ENCODE peak calls at places on chromosomes 5 and 9, in eight cellular contexts. C, Y, M, D, A, W, E and H are unnamed samples. For H3K4me1, the result is how much of the 10 kb centered on the place peaks cover.

GRCh38 chr5:169694221-169694620 is 57.1 kb downstream of the DOCK2 start:
- DNase-seq in M (no peak), D (no peak), A (no peak), W (no peak), C (no peak), E (no peak), Y (no peak), H (no peak)

GRCh38 chr5:145797336-145797735 is 37.8 kb downstream of the PRELID2 start:
- DNase-seq in A (no peak), M (no peak), D (no peak), Y (peak), W (no peak), C (no peak), E (no peak), H (no peak)

GRCh38 chr9:113886003-113886324 is 9.9 kb downstream of the ZNF618 start:
- DNase-seq in M (no peak), W (no peak), A (peak), C (no peak), E (no peak), D (no peak), Y (peak), H (no peak)

GRCh38 chr5:98341038-98341710 is 432.3 kb upstream of the RGMB start:
- DNase-seq in E (no peak), D (no peak), M (no peak), C (no peak), A (no peak), W (no peak), Y (peak), H (no peak)

GRCh38 chr5:175214152-175214551 is 229.8 kb downstream of the DRD1 start:
- DNase-seq in M (no peak), D (peak), E (no peak), C (no peak), A (no peak), Y (peak), W (no peak), H (no peak)

GRCh38 chr9:93183663-93184438 is at the start of gene WNK2:
- DNase-seq in C (no peak), M (no peak), W (peak), D (no peak), E (no peak), A (peak), Y (peak), H (peak)

GRCh38 chr5:18553269-18553668 is 919.0 kb downstream of the TAF11L14 start:
- DNase-seq in E (no peak), A (no peak), M (no peak), C (no peak), W (no peak), D (no peak), Y (peak), H (no peak)

GRCh38 chr9:20692554-20692953 is 8.5 kb downstream of the FOCAD start:
- DNase-seq in C (no peak), M (no peak), E (no peak), A (peak), Y (no peak), W (no peak), D (no peak), H (no peak)

GRCh38 chr9:38685535-38685934 is 34.4 kb downstream of the FAM240B start:
- DNase-seq in W (no peak), Y (no peak), D (no peak), E (no peak), C (no peak), A (no peak), M (no peak), H (no peak)

GRCh38 chr9:121822093-121823085 is 171.0 kb downstream of the DAB2IP start:
- DNase-seq in W (peak), C (no peak), M (no peak), D (no peak), E (no peak), A (no peak), Y (no peak), H (no peak)

GRCh38 chr5:115423541-115423940 is 121.0 kb downstream of the FEM1C start:
- DNase-seq in C (no peak), E (peak), A (peak), D (no peak), Y (peak), W (no peak), M (no peak), H (no peak)

GRCh38 chr9:129324808-129325491 is 146.9 kb upstream of the IER5L start:
- DNase-seq in E (no peak), C (no peak), M (no peak), W (peak), Y (no peak), A (no peak), D (no peak), H (no peak)

GRCh38 chr9:129323999-129324553 is 146.0 kb upstream of the IER5L start:
- DNase-seq in W (peak), E (no peak), Y (no peak), D (no peak), C (no peak), A (no peak), M (no peak), H (no peak)

GRCh38 chr9:129322022-129322621 is 144.1 kb upstream of the IER5L start:
- DNase-seq in D (no peak), W (peak), E (peak), Y (no peak), C (no peak), M (no peak), A (no peak), H (no peak)

GRCh38 chr9:129322641-129323375 is 144.7 kb upstream of the IER5L start:
- DNase-seq in D (no peak), A (no peak), C (no peak), W (peak), E (no peak), M (no peak), Y (no peak), H (no peak)

GRCh38 chr9:129323376-129323998 is 145.4 kb upstream of the IER5L start:
- DNase-seq in D (no peak), A (no peak), C (no peak), M (no peak), W (peak), E (no peak), Y (peak), H (no peak)
- H3K4me1 ChIP-seq in D (under half), A (half or more), C (half or more), M (under half), W (under half), E (under half), Y (under half), H (under half)

GRCh38 chr5:132457371-132458225 is 33.0 kb downstream of the IRF1 start:
- DNase-seq in M (no peak), Y (peak), W (no peak), C (no peak), D (no peak), E (no peak), A (no peak), H (peak)
- H3K4me1 ChIP-seq in M (under half), Y (under half), W (under half), C (half or more), D (under half), E (under half), A (under half), H (half or more)

GRCh38 chr9:106107716-106108115 is 413.4 kb downstream of the TMEM38B start:
- DNase-seq in E (no peak), Y (no peak), D (no peak), C (no peak), A (no peak), W (no peak), M (no peak), H (no peak)
- H3K4me1 ChIP-seq in E (under half), Y (under half), D (under half), C (under half), A (under half), W (under half), M (under half), H (under half)

DNA sequence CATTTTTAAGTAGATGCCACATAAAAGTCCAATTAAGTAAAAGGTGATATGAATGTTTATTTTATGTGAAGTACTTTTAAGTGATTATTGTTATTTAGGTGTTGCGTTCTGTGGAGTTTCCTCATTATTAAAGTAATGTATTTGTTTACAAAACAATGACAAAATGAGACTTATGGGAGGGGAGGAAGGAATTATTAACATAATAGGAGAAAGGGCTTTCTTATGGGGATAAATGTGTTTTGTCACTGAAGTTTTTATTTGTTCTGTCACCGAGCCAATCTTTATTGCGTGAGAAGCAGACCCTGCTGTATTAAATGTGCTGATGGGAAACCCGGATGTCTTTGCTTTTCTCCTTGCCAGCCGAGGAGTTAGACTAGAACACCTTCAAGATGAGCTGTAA is 44.5 kb downstream of the TRIO start:
- DNase-seq in A (no peak), E (no peak), W (no peak), Y (no peak), M (no peak), D (no peak), C (no peak), H (no peak)
- H3K4me1 ChIP-seq in A (under half), E (under half), W (under half), Y (half or more), M (under half), D (half or more), C (half or more), H (under half)

DNA sequence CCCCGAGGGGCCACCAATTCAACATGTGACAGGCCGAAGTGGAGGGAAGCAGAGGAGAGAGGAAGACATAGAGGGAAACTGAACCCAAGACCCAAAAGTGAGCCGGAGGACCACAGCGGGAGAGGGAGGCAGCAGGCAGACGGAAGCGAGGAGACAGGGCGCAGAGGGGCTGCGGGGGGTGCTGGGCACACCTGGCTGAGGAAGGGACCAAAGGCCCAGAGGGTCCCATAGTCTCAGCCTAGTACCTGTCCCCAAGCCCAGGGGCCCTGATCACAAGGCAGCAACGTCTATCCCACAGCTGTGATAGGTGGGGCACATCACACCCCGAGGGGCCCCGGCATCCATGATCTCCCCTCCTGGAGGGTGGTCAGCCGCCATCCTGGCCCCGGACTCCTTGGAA is 7.1 kb upstream of the RALGDS start:
- DNase-seq in C (no peak), E (no peak), A (no peak), M (no peak), D (no peak), W (no peak), Y (no peak), H (no peak)
- H3K4me1 ChIP-seq in C (half or more), E (under half), A (under half), M (under half), D (under half), W (under half), Y (under half), H (half or more)

DNA sequence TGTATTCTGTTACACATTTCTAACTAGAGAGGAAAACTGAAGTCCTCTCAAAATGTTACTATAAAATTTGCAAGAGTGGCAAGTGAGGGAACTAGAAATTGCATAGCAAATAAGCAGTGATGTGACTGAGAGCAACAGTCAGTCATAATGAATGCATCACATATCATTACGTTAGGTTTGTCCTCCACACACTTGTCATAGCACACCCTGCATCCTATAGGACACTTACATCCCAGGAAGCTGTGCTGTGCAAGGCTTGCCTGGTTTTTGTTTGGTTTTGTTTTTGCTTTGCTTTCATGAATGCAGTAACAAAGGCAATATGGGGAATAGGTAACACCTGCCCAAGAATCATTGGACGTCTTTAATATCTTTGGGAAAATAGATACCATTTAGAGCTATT is 10.8 kb downstream of the NFIB start:
- DNase-seq in C (no peak), A (no peak), D (no peak), Y (no peak), M (no peak), W (no peak), E (no peak), H (no peak)
- H3K4me1 ChIP-seq in C (half or more), A (under half), D (under half), Y (under half), M (under half), W (under half), E (half or more), H (under half)